ENCODE peak calls at places on chromosome 13, in nine cellular contexts. N is ascending aorta, H is heart right ventricle, S is AG09319, G is mesothelial cell of epicardium, V is fibroblast of lung, W is H1, J is A549, Z is choroid plexus epithelial cell. F is an unnamed sample.

GRCh38 chr13:63449549-63449948 is 2033.9 kb upstream of the PCDH20 start:
- DNase-seq in S (no peak), G (no peak), V (no peak), Z (no peak), N (no peak), W (no peak), J (no peak), H (no peak), F (no peak)

GRCh38 chr13:110289174-110289573 is 17.8 kb downstream of the COL4A1 start:
- DNase-seq in N (no peak), S (no peak), J (no peak), W (no peak), Z (no peak), H (no peak), G (no peak), V (no peak), F (no peak)

GRCh38 chr13:67726979-67727378 is 496.8 kb upstream of the PCDH9 start:
- DNase-seq in N (no peak), W (no peak), V (no peak), Z (no peak), G (no peak), H (no peak), J (no peak), S (no peak), F (no peak)

GRCh38 chr13:104105418-104106355 is 1039.5 kb upstream of the SLC10A2 start:
- DNase-seq in J (no peak), G (no peak), Z (no peak), S (no peak), H (no peak), N (no peak), W (no peak), V (peak), F (no peak)

GRCh38 chr13:51477653-51478324 is 25.0 kb upstream of the INTS6 start:
- DNase-seq in H (no peak), W (no peak), S (no peak), G (no peak), Z (no peak), N (no peak), V (no peak), J (no peak), F (no peak)

GRCh38 chr13:101919541-101920306 is 467.2 kb downstream of the ITGBL1 start:
- DNase-seq in H (peak), G (peak), N (no peak), Z (peak), W (peak), V (peak), J (no peak), S (no peak), F (peak)

GRCh38 chr13:75258159-75258782 is 223.7 kb downstream of the TBC1D4 start:
- DNase-seq in S (peak), J (no peak), G (no peak), H (no peak), N (no peak), Z (peak), W (no peak), V (peak), F (no peak)

GRCh38 chr13:73060251-73061160 is 1.7 kb downstream of the KLF5 start:
- DNase-seq in Z (peak), N (no peak), V (peak), W (no peak), G (no peak), H (peak), J (no peak), S (peak), F (peak)

GRCh38 chr13:36030670-36031331 is 100.4 kb downstream of the DCLK1 start:
- DNase-seq in S (peak), W (no peak), H (no peak), Z (peak), V (peak), J (no peak), N (no peak), G (no peak), F (no peak)

GRCh38 chr13:21986602-21987001 is 315.7 kb downstream of the FGF9 start:
- DNase-seq in H (peak), N (no peak), S (no peak), W (no peak), J (no peak), V (no peak), G (no peak), Z (no peak), F (peak)

GRCh38 chr13:53784331-53784730 is 755.7 kb downstream of the OLFM4 start:
- DNase-seq in H (no peak), J (no peak), W (no peak), Z (no peak), S (no peak), N (no peak), V (no peak), G (no peak), F (no peak)

GRCh38 chr13:70255406-70255991 is 147.2 kb upstream of the KLHL1 start:
- DNase-seq in Z (no peak), W (no peak), H (no peak), S (no peak), N (no peak), V (no peak), G (no peak), J (no peak), F (no peak)

GRCh38 chr13:24997367-24997967 is 98.5 kb upstream of the PABPC3 start:
- DNase-seq in Z (peak), H (no peak), N (no peak), W (no peak), G (no peak), S (no peak), V (peak), J (peak), F (no peak)

DNA sequence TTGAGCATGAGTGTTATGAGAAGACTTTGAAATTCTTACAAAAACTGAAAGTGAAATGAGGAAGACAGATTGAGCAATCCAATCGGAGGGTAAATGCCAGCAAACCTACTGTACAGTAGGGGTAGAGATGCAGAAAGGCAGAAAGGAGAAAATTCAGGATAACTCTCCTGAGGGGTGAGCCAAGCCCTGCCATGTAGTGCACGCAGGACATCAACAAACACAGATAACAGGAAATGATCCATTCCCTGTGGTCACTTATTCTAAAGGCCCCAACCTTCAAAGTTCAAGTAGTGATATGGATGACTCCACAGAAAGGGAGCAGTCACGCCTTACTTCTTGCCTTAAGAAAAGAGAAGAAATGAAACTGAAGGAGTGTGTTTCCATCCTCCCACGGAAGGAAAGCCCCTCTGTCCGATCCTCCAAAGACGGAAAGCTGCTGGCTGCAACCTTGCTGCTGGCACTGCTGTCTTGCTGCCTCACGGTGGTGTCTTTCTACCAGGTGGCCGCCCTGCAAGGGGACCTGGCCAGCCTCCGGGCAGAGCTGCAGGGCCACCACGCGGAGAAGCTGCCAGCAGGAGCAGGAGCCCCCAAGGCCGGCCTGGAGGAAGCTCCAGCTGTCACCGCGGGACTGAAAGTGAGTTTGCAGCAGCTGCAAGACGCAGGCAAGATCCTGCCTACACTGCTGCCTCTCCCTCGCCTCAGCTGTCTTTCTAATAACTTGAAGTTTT is at the start of gene TNFSF13B:
- DNase-seq in G (no peak), Z (peak), V (peak), N (no peak), W (peak), S (no peak), H (peak), J (no peak), F (peak)
- TF ChIP-seq CTCF in G (no peak), Z (no peak), V (no peak), N (no peak), W (peak), S (peak), H (no peak), J (no peak), F (no peak)

GRCh38 chr13:23707674-23708073 is 137.5 kb downstream of the TNFRSF19 start:
- DNase-seq in N (no peak), V (no peak), S (no peak), J (no peak), H (no peak), W (no peak), G (no peak), Z (peak), F (no peak)
- TF ChIP-seq CTCF in N (no peak), V (peak), S (peak), J (peak), H (peak), W (peak), G (no peak), Z (peak), F (peak)

GRCh38 chr13:95438297-95438696 is 114.2 kb upstream of the CLDN10 start:
- DNase-seq in H (no peak), G (no peak), J (no peak), V (no peak), Z (no peak), S (no peak), W (no peak), N (no peak), F (no peak)
- TF ChIP-seq CTCF in H (no peak), G (no peak), J (no peak), V (no peak), Z (no peak), S (no peak), W (no peak), N (no peak), F (no peak)

GRCh38 chr13:108427355-108427754 is 157.8 kb downstream of the TNFSF13B start:
- DNase-seq in N (no peak), V (peak), Z (no peak), H (no peak), J (no peak), S (no peak), W (no peak), G (no peak), F (no peak)
- TF ChIP-seq CTCF in N (no peak), V (no peak), Z (no peak), H (no peak), J (no peak), S (no peak), W (no peak), G (no peak), F (no peak)

DNA sequence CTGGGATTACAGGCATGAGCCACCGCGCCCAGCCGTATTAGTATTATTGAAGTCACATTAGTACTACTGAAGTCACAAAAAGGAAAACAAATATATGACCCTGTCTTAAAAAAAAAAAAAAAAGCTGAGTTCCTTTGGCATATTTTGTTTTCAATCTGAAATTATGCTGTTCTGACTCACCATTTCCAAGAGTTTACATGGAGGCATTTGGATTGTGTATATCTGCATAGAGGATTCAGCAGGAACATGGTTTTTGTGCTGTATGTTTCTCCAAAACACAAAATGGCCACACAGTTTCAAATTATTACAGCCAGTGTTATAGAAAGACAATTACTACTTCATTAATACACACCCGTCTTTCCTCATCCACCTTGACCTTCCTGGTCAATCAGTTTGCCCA is 103.5 kb upstream of the TSC22D1 start:
- DNase-seq in N (no peak), W (no peak), S (no peak), J (no peak), V (no peak), Z (peak), G (no peak), H (no peak), F (no peak)
- TF ChIP-seq CTCF in N (no peak), W (no peak), S (no peak), J (no peak), V (no peak), Z (no peak), G (no peak), H (no peak), F (no peak)